ENCODE peak calls at places on chromosomes 2 and 18, in five cellular contexts. One of them, this sample, is unnamed.

GRCh38 chr2:8514748-8515389 is 167.0 kb upstream of the ID2 start:
- DNase-seq in IMR-90: no peak
- DNase-seq in astrocyte of the spinal cord: no peak
- DNase-seq in AG09309: no peak
- DNase-seq in uterus: no peak
- DNase-seq in this sample: no peak

GRCh38 chr2:219739061-219739460 is 111.6 kb downstream of the SLC4A3 start:
- DNase-seq in astrocyte of the spinal cord: no peak
- DNase-seq in IMR-90: peak
- DNase-seq in uterus: no peak
- DNase-seq in AG09309: no peak
- DNase-seq in this sample: no peak

GRCh38 chr2:85511008-85511895 is 27.7 kb upstream of the MAT2A start:
- DNase-seq in astrocyte of the spinal cord: peak
- DNase-seq in AG09309: no peak
- DNase-seq in IMR-90: peak
- DNase-seq in uterus: no peak
- DNase-seq in this sample: no peak

GRCh38 chr18:30999887-31000628 is 42.5 kb downstream of the DSC3 start:
- DNase-seq in AG09309: no peak
- DNase-seq in astrocyte of the spinal cord: no peak
- DNase-seq in IMR-90: no peak
- DNase-seq in uterus: no peak
- DNase-seq in this sample: no peak

GRCh38 chr2:45650851-45651414 is 542 bp upstream of the PRKCE start:
- DNase-seq in AG09309: peak
- DNase-seq in IMR-90: peak
- DNase-seq in uterus: peak
- DNase-seq in astrocyte of the spinal cord: peak
- DNase-seq in this sample: peak

GRCh38 chr2:65382323-65382722 is 50.1 kb downstream of the SPRED2 start:
- DNase-seq in IMR-90: no peak
- DNase-seq in AG09309: no peak
- DNase-seq in uterus: no peak
- DNase-seq in astrocyte of the spinal cord: no peak
- DNase-seq in this sample: no peak

GRCh38 chr2:40606862-40607261 is 155.0 kb upstream of the SLC8A1 start:
- DNase-seq in IMR-90: peak
- DNase-seq in uterus: no peak
- DNase-seq in astrocyte of the spinal cord: peak
- DNase-seq in AG09309: no peak
- DNase-seq in this sample: no peak

GRCh38 chr2:105641389-105641811 is 103.3 kb upstream of the NCK2 start:
- DNase-seq in AG09309: no peak
- DNase-seq in uterus: no peak
- DNase-seq in astrocyte of the spinal cord: no peak
- DNase-seq in IMR-90: no peak
- DNase-seq in this sample: no peak

GRCh38 chr2:150191349-150191748 is 296.1 kb downstream of the RND3 start:
- DNase-seq in AG09309: peak
- DNase-seq in astrocyte of the spinal cord: peak
- DNase-seq in IMR-90: peak
- DNase-seq in uterus: no peak
- DNase-seq in this sample: peak

GRCh38 chr18:59617468-59617932 is 79.7 kb downstream of the CCBE1 start:
- DNase-seq in uterus: no peak
- DNase-seq in IMR-90: no peak
- DNase-seq in AG09309: no peak
- DNase-seq in astrocyte of the spinal cord: peak
- DNase-seq in this sample: no peak

GRCh38 chr18:38241736-38242135 is 676.1 kb upstream of the CELF4 start:
- DNase-seq in AG09309: no peak
- DNase-seq in uterus: no peak
- DNase-seq in IMR-90: no peak
- DNase-seq in astrocyte of the spinal cord: peak
- DNase-seq in this sample: peak

GRCh38 chr2:227188292-227188691 is 23.9 kb downstream of the COL4A3 start:
- DNase-seq in IMR-90: peak
- DNase-seq in AG09309: peak
- DNase-seq in astrocyte of the spinal cord: peak
- DNase-seq in uterus: peak
- DNase-seq in this sample: no peak

GRCh38 chr2:227456772-227457171 is 15.2 kb upstream of the AGFG1 start:
- DNase-seq in uterus: no peak
- DNase-seq in astrocyte of the spinal cord: no peak
- DNase-seq in AG09309: no peak
- DNase-seq in IMR-90: peak
- DNase-seq in this sample: no peak

GRCh38 chr2:173631123-173631450 is 276.4 kb downstream of the CDCA7 start:
- DNase-seq in uterus: peak
- DNase-seq in astrocyte of the spinal cord: peak
- DNase-seq in IMR-90: peak
- DNase-seq in AG09309: no peak
- DNase-seq in this sample: no peak

GRCh38 chr2:110101280-110101844 is 14.3 kb downstream of the MALL start:
- DNase-seq in astrocyte of the spinal cord: peak
- DNase-seq in uterus: peak
- DNase-seq in IMR-90: peak
- DNase-seq in AG09309: peak
- DNase-seq in this sample: peak

GRCh38 chr2:119489232-119489952 is 34.9 kb downstream of the SCTR start:
- DNase-seq in AG09309: no peak
- DNase-seq in uterus: no peak
- DNase-seq in IMR-90: no peak
- DNase-seq in astrocyte of the spinal cord: no peak
- DNase-seq in this sample: no peak

GRCh38 chr2:216621292-216621691 is 11.9 kb upstream of the IGFBP2 start:
- DNase-seq in AG09309: no peak
- DNase-seq in uterus: no peak
- DNase-seq in IMR-90: no peak
- DNase-seq in astrocyte of the spinal cord: no peak
- DNase-seq in this sample: no peak

GRCh38 chr2:159446201-159446600 is 159.7 kb upstream of the WDSUB1 start:
- DNase-seq in astrocyte of the spinal cord: no peak
- DNase-seq in uterus: no peak
- DNase-seq in IMR-90: no peak
- DNase-seq in AG09309: no peak
- DNase-seq in this sample: no peak

GRCh38 chr2:241195506-241196130 is 7.1 kb downstream of the ANO7 start:
- DNase-seq in astrocyte of the spinal cord: no peak
- DNase-seq in uterus: no peak
- DNase-seq in AG09309: no peak
- DNase-seq in IMR-90: no peak
- DNase-seq in this sample: no peak

GRCh38 chr2:235458839-235459273 is 35.0 kb upstream of the AGAP1 start:
- DNase-seq in astrocyte of the spinal cord: no peak
- DNase-seq in IMR-90: peak
- DNase-seq in uterus: no peak
- DNase-seq in AG09309: no peak
- DNase-seq in this sample: no peak

GRCh38 chr18:50662177-50662576 is 102.3 kb downstream of the MAPK4 start:
- DNase-seq in astrocyte of the spinal cord: no peak
- DNase-seq in AG09309: no peak
- DNase-seq in uterus: no peak
- DNase-seq in IMR-90: peak
- DNase-seq in this sample: no peak

GRCh38 chr18:23943903-23944624 is 70.5 kb upstream of the TTC39C start:
- DNase-seq in astrocyte of the spinal cord: peak
- DNase-seq in AG09309: peak
- DNase-seq in uterus: no peak
- DNase-seq in IMR-90: peak
- DNase-seq in this sample: no peak

GRCh38 chr2:21559354-21559753 is 435.6 kb downstream of the TDRD15 start:
- DNase-seq in uterus: no peak
- DNase-seq in IMR-90: peak
- DNase-seq in AG09309: no peak
- DNase-seq in astrocyte of the spinal cord: no peak
- DNase-seq in this sample: no peak

GRCh38 chr18:79507546-79508480 is 112.1 kb downstream of the NFATC1 start:
- DNase-seq in uterus: peak
- DNase-seq in AG09309: no peak
- DNase-seq in astrocyte of the spinal cord: peak
- DNase-seq in IMR-90: peak
- DNase-seq in this sample: no peak

GRCh38 chr18:74064510-74064909 is 83.1 kb downstream of the FBXO15 start:
- DNase-seq in astrocyte of the spinal cord: no peak
- DNase-seq in AG09309: no peak
- DNase-seq in uterus: no peak
- DNase-seq in IMR-90: peak
- DNase-seq in this sample: no peak

GRCh38 chr18:46097378-46097852 is 681 bp downstream of the ATP5F1A start:
- DNase-seq in uterus: no peak
- DNase-seq in astrocyte of the spinal cord: no peak
- DNase-seq in IMR-90: no peak
- DNase-seq in AG09309: no peak
- DNase-seq in this sample: no peak

GRCh38 chr2:172234716-172235661 is 132.3 kb upstream of the DLX2 start:
- DNase-seq in astrocyte of the spinal cord: no peak
- DNase-seq in uterus: no peak
- DNase-seq in IMR-90: no peak
- DNase-seq in AG09309: no peak
- DNase-seq in this sample: no peak

GRCh38 chr18:3619222-3619621 is 169.2 kb downstream of the TGIF1 start:
- DNase-seq in astrocyte of the spinal cord: no peak
- DNase-seq in IMR-90: no peak
- DNase-seq in uterus: no peak
- DNase-seq in AG09309: no peak
- DNase-seq in this sample: no peak

GRCh38 chr2:183927367-183928355 is 670.7 kb upstream of the ZNF804A start:
- DNase-seq in AG09309: no peak
- DNase-seq in IMR-90: peak
- DNase-seq in astrocyte of the spinal cord: peak
- DNase-seq in uterus: no peak
- DNase-seq in this sample: no peak

GRCh38 chr2:21025690-21026478 is 18.0 kb downstream of the APOB start:
- DNase-seq in IMR-90: no peak
- DNase-seq in uterus: no peak
- DNase-seq in astrocyte of the spinal cord: no peak
- DNase-seq in AG09309: no peak
- DNase-seq in this sample: no peak

GRCh38 chr2:32357545-32358482 is 991 bp downstream of the BIRC6 start:
- DNase-seq in IMR-90: peak
- DNase-seq in astrocyte of the spinal cord: peak
- DNase-seq in AG09309: no peak
- DNase-seq in uterus: peak
- DNase-seq in this sample: no peak

GRCh38 chr2:70116936-70117554 is 29.8 kb downstream of the PCBP1 start:
- DNase-seq in astrocyte of the spinal cord: no peak
- DNase-seq in uterus: no peak
- DNase-seq in IMR-90: no peak
- DNase-seq in AG09309: no peak
- DNase-seq in this sample: no peak

DNA sequence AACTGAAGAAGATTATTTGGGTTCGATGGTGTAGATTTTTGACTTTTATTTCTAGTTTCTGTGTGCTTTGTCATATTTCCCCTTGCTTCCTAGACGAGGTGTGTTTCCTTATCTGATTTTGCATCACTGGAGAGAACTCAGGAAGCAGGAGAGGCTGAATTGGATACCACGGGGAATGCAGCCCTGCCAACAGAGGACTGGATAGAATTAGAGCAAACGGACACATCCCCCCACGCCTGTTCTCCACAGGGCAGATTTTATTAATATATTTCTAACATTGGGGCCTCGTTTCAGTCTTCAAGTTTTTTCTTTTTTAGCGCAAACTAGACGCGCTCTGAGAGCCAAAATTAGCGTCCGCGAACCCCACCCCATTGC is 678 bp upstream of the VAPA start:
- DNase-seq in uterus: no peak
- DNase-seq in astrocyte of the spinal cord: no peak
- DNase-seq in AG09309: no peak
- DNase-seq in IMR-90: no peak
- DNase-seq in this sample: no peak
- H3K4me3 ChIP-seq in uterus: peak
- H3K4me3 ChIP-seq in astrocyte of the spinal cord: peak
- H3K4me3 ChIP-seq in AG09309: peak
- H3K4me3 ChIP-seq in IMR-90: peak
- H3K4me3 ChIP-seq in this sample: peak

GRCh38 chr2:74374509-74375205 is 5.5 kb downstream of the DCTN1 start:
- DNase-seq in AG09309: no peak
- DNase-seq in uterus: peak
- DNase-seq in IMR-90: peak
- DNase-seq in astrocyte of the spinal cord: peak
- DNase-seq in this sample: peak

GRCh38 chr2:74373189-74373588 is 6.9 kb downstream of the DCTN1 start:
- DNase-seq in AG09309: no peak
- DNase-seq in uterus: peak
- DNase-seq in IMR-90: no peak
- DNase-seq in astrocyte of the spinal cord: no peak
- DNase-seq in this sample: no peak

GRCh38 chr2:74375838-74376237 is 4.3 kb downstream of the DCTN1 start:
- DNase-seq in AG09309: no peak
- DNase-seq in astrocyte of the spinal cord: no peak
- DNase-seq in IMR-90: no peak
- DNase-seq in uterus: no peak
- DNase-seq in this sample: no peak

GRCh38 chr2:74372674-74373073 is 7.4 kb downstream of the DCTN1 start:
- DNase-seq in IMR-90: no peak
- DNase-seq in astrocyte of the spinal cord: no peak
- DNase-seq in uterus: no peak
- DNase-seq in AG09309: no peak
- DNase-seq in this sample: no peak

GRCh38 chr2:74373985-74374384 is 6.1 kb downstream of the DCTN1 start:
- DNase-seq in astrocyte of the spinal cord: no peak
- DNase-seq in AG09309: no peak
- DNase-seq in IMR-90: no peak
- DNase-seq in uterus: no peak
- DNase-seq in this sample: no peak
- H3K4me3 ChIP-seq in astrocyte of the spinal cord: peak
- H3K4me3 ChIP-seq in AG09309: no peak
- H3K4me3 ChIP-seq in IMR-90: no peak
- H3K4me3 ChIP-seq in uterus: peak
- H3K4me3 ChIP-seq in this sample: peak

GRCh38 chr2:191266201-191266600 is 21.0 kb downstream of the MYO1B start:
- DNase-seq in astrocyte of the spinal cord: no peak
- DNase-seq in IMR-90: peak
- DNase-seq in uterus: no peak
- DNase-seq in AG09309: no peak
- DNase-seq in this sample: peak

GRCh38 chr2:191264647-191265079 is 19.5 kb downstream of the MYO1B start:
- DNase-seq in IMR-90: peak
- DNase-seq in AG09309: peak
- DNase-seq in uterus: no peak
- DNase-seq in astrocyte of the spinal cord: peak
- DNase-seq in this sample: peak

GRCh38 chr2:191263050-191263449 is 17.8 kb downstream of the MYO1B start:
- DNase-seq in uterus: no peak
- DNase-seq in AG09309: no peak
- DNase-seq in IMR-90: no peak
- DNase-seq in astrocyte of the spinal cord: no peak
- DNase-seq in this sample: no peak

GRCh38 chr2:191268596-191268995 is 23.4 kb downstream of the MYO1B start:
- DNase-seq in uterus: no peak
- DNase-seq in IMR-90: no peak
- DNase-seq in astrocyte of the spinal cord: no peak
- DNase-seq in AG09309: no peak
- DNase-seq in this sample: no peak

GRCh38 chr2:191265311-191266170 is 20.3 kb downstream of the MYO1B start:
- DNase-seq in uterus: peak
- DNase-seq in AG09309: no peak
- DNase-seq in IMR-90: peak
- DNase-seq in astrocyte of the spinal cord: peak
- DNase-seq in this sample: peak
- H3K4me3 ChIP-seq in uterus: peak
- H3K4me3 ChIP-seq in AG09309: peak
- H3K4me3 ChIP-seq in IMR-90: no peak
- H3K4me3 ChIP-seq in astrocyte of the spinal cord: no peak
- H3K4me3 ChIP-seq in this sample: peak

GRCh38 chr18:29823671-29824070 is 1218.9 kb downstream of the DSC3 start:
- DNase-seq in IMR-90: no peak
- DNase-seq in astrocyte of the spinal cord: no peak
- DNase-seq in uterus: no peak
- DNase-seq in AG09309: no peak
- DNase-seq in this sample: no peak
- H3K4me3 ChIP-seq in IMR-90: no peak
- H3K4me3 ChIP-seq in astrocyte of the spinal cord: no peak
- H3K4me3 ChIP-seq in uterus: no peak
- H3K4me3 ChIP-seq in AG09309: no peak
- H3K4me3 ChIP-seq in this sample: no peak

This sample was measured in astrocyte of the cerebellum.